ENCODE peak calls at places on chromosomes 16 and 17, in ten cellular contexts. P is BE2C, O is cardiac muscle cell, M is psoas muscle, Y is colonic mucosa, R is upper lobe of right lung, W is tibial artery, L is aorta, Z is kidney, A is fibroblast of lung. C is an unnamed sample.

GRCh38 chr16:28623172-28623711 is 13.4 kb upstream of the SULT1A1 start:
- DNase-seq in A (peak; percentile 17), O (no peak), Y (peak; percentile 80), M (peak; percentile 74), Z (peak; percentile 85), P (no peak), R (peak; percentile 88), L (peak; percentile 76), W (no peak), C (no peak)

GRCh38 chr17:31573047-31573446 is 181.6 kb downstream of the RAB11FIP4 start:
- DNase-seq in Z (no peak), P (no peak), A (no peak), Y (no peak), M (no peak), R (no peak), W (no peak), O (no peak), L (no peak), C (no peak)

GRCh38 chr16:78967948-78968347 is 632.6 kb downstream of the MAF start:
- DNase-seq in A (no peak), P (no peak), Y (no peak), M (no peak), R (no peak), L (no peak), O (no peak), Z (no peak), W (no peak), C (no peak)

GRCh38 chr17:80791758-80792284 is 199.8 kb upstream of the CHMP6 start:
- DNase-seq in Z (peak; percentile 84), W (peak; percentile 93), O (no peak), A (peak; percentile 97), M (peak; percentile 88), P (no peak), R (no peak), L (peak; percentile 87), Y (peak; percentile 60), C (no peak)

GRCh38 chr17:62627904-62628603 is 584 bp downstream of the MRC2 start:
- DNase-seq in O (peak; percentile 50), W (peak; percentile 50), Y (peak; percentile 39), R (peak; percentile 79), L (peak; percentile 88), M (peak; percentile 71), A (peak; percentile 76), Z (peak; percentile 84), P (peak; percentile 55), C (no peak)

GRCh38 chr16:67543582-67543981 is 15.0 kb downstream of the RIPOR1 start:
- DNase-seq in O (no peak), R (no peak), W (no peak), L (no peak), M (peak; percentile 49), A (no peak), Z (no peak), Y (no peak), P (no peak), C (no peak)

GRCh38 chr17:21129023-21129681 is 2.4 kb downstream of the DHRS7B start:
- DNase-seq in Y (no peak), M (no peak), L (no peak), O (peak; percentile 54), A (peak; percentile 34), P (peak; percentile 31), R (no peak), W (peak; percentile 35), Z (no peak), C (no peak)

GRCh38 chr17:42502091-42502490 is 34.0 kb upstream of the NAGLU start:
- DNase-seq in W (no peak), O (no peak), L (no peak), P (no peak), A (peak; percentile 29), Z (no peak), R (no peak), M (no peak), Y (no peak), C (no peak)

GRCh38 chr17:38969281-38969680 is 2.1 kb upstream of the FBXO47 start:
- DNase-seq in L (no peak), W (no peak), Y (no peak), R (no peak), P (peak; percentile 14), M (no peak), Z (no peak), O (no peak), A (no peak), C (no peak)

GRCh38 chr17:50363217-50364060 is 9.5 kb downstream of the MRPL27 start:
- DNase-seq in R (no peak), Z (no peak), L (peak; percentile 53), P (peak; percentile 81), O (peak; percentile 60), W (no peak), M (peak; percentile 42), A (peak; percentile 63), Y (no peak), C (no peak)

GRCh38 chr17:6517017-6517416 is 39.3 kb downstream of the PITPNM3 start:
- DNase-seq in O (no peak), M (no peak), Z (no peak), L (no peak), A (no peak), R (no peak), W (no peak), P (no peak), Y (no peak), C (no peak)
- H3K9me3 ChIP-seq in O (no peaks in the 10 kb centered on the region), M (no peaks in the 10 kb centered on the region), Z (no peaks in the 10 kb centered on the region), L (no peaks in the 10 kb centered on the region), A (no peaks in the 10 kb centered on the region), R (no peaks in the 10 kb centered on the region), W (no peaks in the 10 kb centered on the region), P (no peaks in the 10 kb centered on the region), Y (no peaks in the 10 kb centered on the region), C (no peaks in the 10 kb centered on the region)

DNA sequence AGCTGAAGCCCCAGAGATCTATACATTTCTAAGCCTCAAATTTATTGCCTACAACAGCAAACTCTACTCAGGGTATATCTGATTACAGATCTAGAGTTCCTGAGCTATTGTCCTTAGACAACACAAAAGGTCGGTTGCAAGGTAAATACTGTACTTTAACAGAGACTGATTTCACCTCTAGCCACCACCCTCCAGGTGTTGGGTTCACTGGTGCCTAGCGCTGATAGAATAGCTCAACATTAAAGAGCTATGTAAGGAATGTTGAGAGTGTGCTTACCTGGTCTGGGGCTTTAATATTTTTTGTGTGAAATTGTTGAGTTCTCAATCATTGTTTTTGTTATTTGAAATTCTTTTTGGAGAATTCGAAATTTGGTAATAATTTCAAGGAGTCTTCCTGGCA is 277.0 kb upstream of the PSMD7 start:
- DNase-seq in L (no peak), A (no peak), R (no peak), M (no peak), P (no peak), Y (no peak), W (no peak), O (no peak), Z (no peak), C (no peak)
- H3K9me3 ChIP-seq in L (peaks cover 3% of the 10 kb centered on the region), A (no peaks in the 10 kb centered on the region), R (no peaks in the 10 kb centered on the region), M (no peaks in the 10 kb centered on the region), P (no peaks in the 10 kb centered on the region), Y (no peaks in the 10 kb centered on the region), W (no peaks in the 10 kb centered on the region), O (no peaks in the 10 kb centered on the region), Z (no peaks in the 10 kb centered on the region), C (no peaks in the 10 kb centered on the region)

DNA sequence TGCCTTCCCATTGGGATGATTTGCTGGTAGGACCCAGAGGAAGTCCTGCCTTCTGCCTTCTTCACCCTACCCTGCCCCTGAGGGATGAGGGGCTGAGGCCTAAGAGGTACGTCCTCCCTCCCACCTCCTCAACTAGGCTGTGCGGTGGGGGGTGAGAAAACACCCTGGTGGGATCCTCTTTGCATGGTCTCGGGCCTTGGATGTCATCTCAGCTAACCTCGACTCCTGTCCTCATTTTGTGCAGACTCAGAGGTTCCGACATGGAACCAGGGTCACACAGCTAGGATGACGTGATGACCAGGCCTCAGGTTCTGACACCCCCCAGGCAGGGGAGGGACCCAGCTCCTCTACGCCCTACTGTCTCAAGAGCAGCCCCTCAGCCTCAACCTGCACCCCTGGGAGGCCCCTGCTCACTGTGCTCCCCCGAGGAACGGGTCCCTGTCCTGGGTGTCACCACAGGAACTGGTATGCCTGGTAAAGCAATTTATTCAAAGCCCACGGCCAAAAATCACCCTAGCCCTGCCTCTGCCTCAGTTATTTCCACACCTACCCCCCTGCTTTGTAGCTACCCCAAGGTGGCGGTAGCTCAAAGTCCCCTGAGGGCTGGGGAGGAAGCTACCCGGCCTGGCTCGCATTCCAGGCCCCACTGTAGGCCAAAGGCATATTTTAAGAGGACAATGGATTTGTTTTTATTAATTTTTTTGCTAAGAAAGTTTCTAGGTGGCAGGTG is 17.5 kb downstream of the UNC13D start:
- DNase-seq in R (no peak), W (no peak), Z (peak; percentile 61), P (no peak), O (no peak), M (no peak), A (no peak), L (no peak), Y (no peak), C (no peak)
- H3K9me3 ChIP-seq in R (no peaks in the 10 kb centered on the region), W (no peaks in the 10 kb centered on the region), Z (no peaks in the 10 kb centered on the region), P (no peaks in the 10 kb centered on the region), O (no peaks in the 10 kb centered on the region), M (no peaks in the 10 kb centered on the region), A (no peaks in the 10 kb centered on the region), L (no peaks in the 10 kb centered on the region), Y (no peaks in the 10 kb centered on the region), C (no peaks in the 10 kb centered on the region)

GRCh38 chr16:35370617-35371016 is 1911.2 kb downstream of the TP53TG3F start:
- DNase-seq in L (no peak), M (no peak), A (no peak), R (no peak), O (no peak), Z (no peak), P (no peak), W (no peak), Y (no peak), C (no peak)
- H3K9me3 ChIP-seq in L (peaks cover 2% of the 10 kb centered on the region), M (no peaks in the 10 kb centered on the region), A (no peaks in the 10 kb centered on the region), R (no peaks in the 10 kb centered on the region), O (no peaks in the 10 kb centered on the region), Z (no peaks in the 10 kb centered on the region), P (peaks cover 8% of the 10 kb centered on the region), W (no peaks in the 10 kb centered on the region), Y (no peaks in the 10 kb centered on the region), C (no peaks in the 10 kb centered on the region)

GRCh38 chr17:7428557-7428956 is at the start of gene SPEM3:
- DNase-seq in R (no peak), L (no peak), W (no peak), Y (no peak), A (no peak), M (no peak), O (no peak), Z (no peak), P (no peak), C (no peak)
- H3K9me3 ChIP-seq in R (no peaks in the 10 kb centered on the region), L (no peaks in the 10 kb centered on the region), W (no peaks in the 10 kb centered on the region), Y (no peaks in the 10 kb centered on the region), A (no peaks in the 10 kb centered on the region), M (no peaks in the 10 kb centered on the region), O (no peaks in the 10 kb centered on the region), Z (no peaks in the 10 kb centered on the region), P (no peaks in the 10 kb centered on the region), C (no peaks in the 10 kb centered on the region)

GRCh38 chr16:85497622-85498314 is 115.4 kb upstream of the GSE1 start:
- DNase-seq in M (no peak), O (no peak), W (no peak), Z (no peak), R (no peak), P (no peak), Y (no peak), L (no peak), A (no peak), C (no peak)
- H3K9me3 ChIP-seq in M (no peaks in the 10 kb centered on the region), O (no peaks in the 10 kb centered on the region), W (no peaks in the 10 kb centered on the region), Z (no peaks in the 10 kb centered on the region), R (no peaks in the 10 kb centered on the region), P (no peaks in the 10 kb centered on the region), Y (no peaks in the 10 kb centered on the region), L (no peaks in the 10 kb centered on the region), A (no peaks in the 10 kb centered on the region), C (no peaks in the 10 kb centered on the region)

GRCh38 chr17:59443106-59443505 is 111.7 kb downstream of the YPEL2 start:
- DNase-seq in M (no peak), P (no peak), O (no peak), R (no peak), Z (no peak), A (no peak), L (no peak), Y (no peak), W (no peak), C (no peak)
- H3K9me3 ChIP-seq in M (no peaks in the 10 kb centered on the region), P (no peaks in the 10 kb centered on the region), O (no peaks in the 10 kb centered on the region), R (no peaks in the 10 kb centered on the region), Z (no peaks in the 10 kb centered on the region), A (no peaks in the 10 kb centered on the region), L (no peaks in the 10 kb centered on the region), Y (no peaks in the 10 kb centered on the region), W (no peaks in the 10 kb centered on the region), C (no peaks in the 10 kb centered on the region)

C was measured in vagina.